ENCODE peak calls at places on chromosomes 13 and 19, in four cellular contexts. T is A549, N is K562, U is HepG2. I is an unnamed sample.

GRCh38 chr19:57578487-57579205 is at the start of gene ZNF416:
- DNase-seq in N (peak; percentile 96), U (peak; percentile 97), T (peak; percentile 100), I (peak; percentile 97)

GRCh38 chr19:13846533-13847032 is 30.4 kb upstream of the NANOS3 start:
- DNase-seq in T (peak; percentile 97), U (peak; percentile 95), N (peak; percentile 74), I (peak; percentile 85)

GRCh38 chr19:17289489-17289888 is 7.8 kb downstream of the ANKLE1 start:
- DNase-seq in N (peak; percentile 96), T (peak; percentile 91), U (no peak), I (no peak)

GRCh38 chr19:4759388-4760284 is 31.9 kb upstream of the FEM1A start:
- DNase-seq in U (peak; percentile 89), T (peak; percentile 81), N (peak; percentile 100), I (peak; percentile 49)

GRCh38 chr19:41353466-41354342 is at the start of gene TGFB1:
- DNase-seq in N (peak; percentile 98), U (peak; percentile 70), T (peak; percentile 92), I (peak; percentile 62)

GRCh38 chr19:39934584-39935233 is at the start of gene FCGBP:
- DNase-seq in U (no peak), T (no peak), N (no peak), I (no peak)

GRCh38 chr19:17448190-17448967 is at the start of gene TMEM221:
- DNase-seq in N (peak; percentile 91), T (peak; percentile 66), U (no peak), I (no peak)

GRCh38 chr19:34639491-34640085 is 37.4 kb downstream of the SCGB2B2 start:
- DNase-seq in U (peak; percentile 82), N (peak; percentile 59), T (peak; percentile 88), I (peak; percentile 13)

GRCh38 chr13:73417012-73417615 is 358.3 kb downstream of the KLF5 start:
- DNase-seq in T (peak; percentile 37), N (no peak), U (peak; percentile 27), I (no peak)

GRCh38 chr13:81051873-81052272 is 710.9 kb upstream of the SPRY2 start:
- DNase-seq in N (no peak), T (no peak), U (no peak), I (no peak)

GRCh38 chr19:27972291-27973040 is 1240.5 kb downstream of the UQCRFS1 start:
- DNase-seq in U (no peak), T (no peak), N (no peak), I (no peak)

GRCh38 chr13:88107486-88108044 is 436.4 kb downstream of the SLITRK5 start:
- DNase-seq in N (no peak), U (no peak), T (no peak), I (no peak)

GRCh38 chr19:16325671-16326400 is 1.2 kb downstream of the KLF2 start:
- DNase-seq in N (no peak), U (no peak), T (peak; percentile 43), I (no peak)

GRCh38 chr19:29308977-29309520 is 96.1 kb upstream of the UQCRFS1 start:
- DNase-seq in T (no peak), U (no peak), N (no peak), I (no peak)

DNA sequence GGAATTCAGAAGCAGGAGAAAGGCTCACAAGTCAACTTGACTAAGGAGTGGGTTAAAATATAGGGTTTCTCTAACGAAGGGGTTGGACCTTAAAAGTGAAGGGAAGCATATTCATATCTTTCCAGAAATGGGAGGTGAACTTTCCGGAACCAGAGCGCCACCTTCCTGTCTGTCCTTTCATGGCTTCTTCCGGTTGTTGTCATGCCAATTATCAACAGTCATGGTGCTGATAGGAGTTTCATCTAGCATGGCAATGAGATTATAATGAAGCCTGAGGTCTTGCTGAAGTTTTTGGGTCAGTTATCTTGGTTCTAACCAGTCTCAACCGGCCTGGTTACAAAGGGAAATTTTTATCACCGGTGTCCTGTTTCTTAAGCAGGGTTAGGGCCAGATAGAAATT is 162.9 kb upstream of the NBEA start:
- DNase-seq in U (no peak), T (peak; percentile 20), N (no peak), I (no peak)
- TF ChIP-seq POLR2AphosphoS2 in U (no peak), T (no peak), N (no peak), I (no peak)

GRCh38 chr19:46928951-46929350 is 68.2 kb downstream of the ARHGAP35 start:
- DNase-seq in N (no peak), U (no peak), T (no peak), I (no peak)
- TF ChIP-seq POLR2AphosphoS2 in N (no peak), U (no peak), T (no peak), I (no peak)

GRCh38 chr19:7619671-7620441 is 9.5 kb downstream of the XAB2 start:
- DNase-seq in U (no peak), T (no peak), N (no peak), I (no peak)

GRCh38 chr19:7618366-7618765 is 11.0 kb downstream of the XAB2 start:
- DNase-seq in T (peak; percentile 21), N (no peak), U (peak; percentile 33), I (no peak)

GRCh38 chr19:7617172-7617571 is 12.2 kb downstream of the XAB2 start:
- DNase-seq in N (no peak), T (no peak), U (no peak), I (no peak)

GRCh38 chr19:7617735-7618134 is 11.6 kb downstream of the XAB2 start:
- DNase-seq in U (no peak), T (no peak), N (no peak), I (no peak)

GRCh38 chr19:7618771-7619510 is 10.4 kb downstream of the XAB2 start:
- DNase-seq in N (no peak), T (no peak), U (no peak), I (no peak)
- TF ChIP-seq POLR2AphosphoS2 in N (no peak), T (no peak), U (no peak), I (no peak)

GRCh38 chr19:48630289-48631036 is 6.7 kb downstream of the DBP start:
- DNase-seq in T (no peak), N (no peak), U (no peak), I (no peak)
- TF ChIP-seq POLR2AphosphoS2 in T (no peak), N (no peak), U (no peak), I (no peak)

DNA sequence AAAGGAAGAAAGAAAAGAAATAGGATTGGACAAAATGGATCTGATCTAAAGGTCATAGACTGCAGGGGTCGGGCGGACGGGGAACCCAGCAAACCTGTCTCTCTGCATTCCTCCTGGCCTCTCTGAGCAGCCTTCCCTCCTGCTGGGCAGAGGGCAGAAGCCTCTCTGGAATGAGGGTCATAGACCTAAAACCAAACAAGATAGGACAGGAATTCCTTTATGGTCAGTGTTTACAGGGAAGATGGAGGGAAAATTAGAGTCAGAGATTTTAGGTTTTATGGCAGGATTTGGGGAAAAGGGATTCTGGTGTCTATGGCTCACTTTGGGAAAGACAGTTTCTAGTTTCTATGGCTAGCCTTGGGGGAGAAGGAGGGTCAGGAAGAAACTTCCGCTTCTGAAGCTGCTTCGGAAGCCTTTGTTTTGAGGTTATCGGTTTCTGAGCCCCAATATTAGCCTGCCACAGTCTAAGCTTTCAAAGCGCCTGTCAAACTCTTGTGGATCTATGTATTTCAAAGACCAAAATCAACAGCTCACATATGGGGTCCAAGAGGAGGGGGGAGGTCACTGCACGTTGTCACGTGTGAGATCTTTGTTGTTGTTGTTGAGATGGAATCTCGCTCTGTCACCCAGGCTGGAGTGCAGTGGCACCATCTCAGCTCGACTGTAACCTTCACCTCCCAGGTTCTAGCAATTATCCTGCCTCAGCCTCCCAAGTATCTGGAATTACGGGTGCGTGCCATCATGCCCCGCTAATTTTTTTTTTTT is 18.9 kb upstream of the DPRX start:
- DNase-seq in T (no peak), N (no peak), U (peak; percentile 72), I (no peak)
- TF ChIP-seq POLR2AphosphoS2 in T (no peak), N (no peak), U (no peak), I (no peak)

GRCh38 chr13:40595693-40596092 is 70.7 kb downstream of the FOXO1 start:
- DNase-seq in U (no peak), N (no peak), T (no peak), I (no peak)

GRCh38 chr13:40598599-40598998 is 67.8 kb downstream of the FOXO1 start:
- DNase-seq in U (no peak), N (no peak), T (no peak), I (no peak)

GRCh38 chr13:40597735-40598365 is 68.6 kb downstream of the FOXO1 start:
- DNase-seq in T (no peak), N (no peak), U (no peak), I (no peak)

GRCh38 chr13:40599146-40599545 is 67.3 kb downstream of the FOXO1 start:
- DNase-seq in U (no peak), T (no peak), N (no peak), I (no peak)

DNA sequence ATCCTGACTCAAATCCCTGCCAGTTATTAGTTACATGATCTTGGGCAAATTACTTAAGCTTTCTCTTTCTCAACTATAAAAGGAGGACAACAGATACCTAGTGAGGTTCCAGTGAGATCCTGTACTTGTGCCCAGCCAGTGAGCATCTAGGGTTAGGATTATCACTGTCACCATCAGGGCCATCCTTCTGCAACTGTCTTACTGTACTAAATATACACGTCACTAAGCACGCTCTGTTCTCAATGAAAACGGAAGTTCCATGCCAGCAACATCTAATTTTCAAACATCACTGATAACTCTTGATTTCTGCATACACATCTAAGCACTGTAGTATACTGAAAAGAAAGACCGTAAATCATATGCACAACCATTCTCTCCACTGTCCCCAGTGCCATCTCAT is 70.0 kb downstream of the FOXO1 start:
- DNase-seq in N (no peak), U (no peak), T (no peak), I (no peak)
- TF ChIP-seq POLR2AphosphoS2 in N (no peak), U (no peak), T (no peak), I (no peak)

GRCh38 chr13:64417609-64418008 is 2812.5 kb downstream of the PCDH9 start:
- DNase-seq in T (no peak), U (no peak), N (no peak), I (no peak)

GRCh38 chr13:64410654-64411053 is 2819.5 kb downstream of the PCDH9 start:
- DNase-seq in N (no peak), U (no peak), T (no peak), I (no peak)

GRCh38 chr13:64413529-64413928 is 2816.6 kb downstream of the PCDH9 start:
- DNase-seq in N (no peak), T (no peak), U (no peak), I (no peak)

GRCh38 chr13:64414381-64414780 is 2815.8 kb downstream of the PCDH9 start:
- DNase-seq in N (no peak), U (no peak), T (no peak), I (no peak)
- TF ChIP-seq POLR2AphosphoS2 in N (no peak), U (no peak), T (no peak), I (no peak)

GRCh38 chr13:114112826-114113322 is 19.5 kb downstream of the RASA3 start:
- DNase-seq in U (no peak), T (no peak), N (no peak), I (no peak)
- TF ChIP-seq POLR2AphosphoS2 in U (no peak), T (no peak), N (no peak), I (no peak)

GRCh38 chr19:18899624-18900560 is 3.9 kb upstream of the CERS1 start:
- DNase-seq in N (no peak), T (no peak), U (no peak), I (no peak)
- TF ChIP-seq POLR2AphosphoS2 in N (no peak), T (no peak), U (no peak), I (no peak)

DNA sequence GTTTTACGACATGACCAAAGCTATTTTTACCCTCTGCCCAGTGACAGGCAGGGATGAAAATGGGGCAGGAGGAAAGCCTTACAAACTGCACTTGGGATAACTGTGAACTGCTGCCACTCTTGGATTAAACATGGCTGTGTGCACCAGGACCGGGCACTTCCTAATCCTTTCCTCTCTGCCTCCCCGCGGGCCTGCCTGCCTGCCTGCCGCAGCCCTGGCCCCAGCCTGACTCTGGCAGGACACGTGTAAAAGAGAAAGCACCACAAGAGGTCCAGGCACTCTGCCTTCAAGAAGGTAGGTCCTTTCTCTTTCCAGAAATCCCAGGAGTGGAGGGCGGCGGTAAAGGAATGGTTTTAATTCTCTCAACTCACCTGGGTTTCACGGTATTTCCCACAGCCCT is 4.8 kb downstream of the TSHZ3 start:
- DNase-seq in U (no peak), T (no peak), N (no peak), I (no peak)
- TF ChIP-seq POLR2AphosphoS2 in U (no peak), T (no peak), N (no peak), I (no peak)

I was measured in GM12878.